ENCODE peak calls at places on chromosomes 11 and 22, in five cellular contexts. K, Y, D, H and M are unnamed samples.

GRCh38 chr11:128400382-128401203 is 186.8 kb downstream of the ETS1 start:
- DNase-seq in H (no peak), K (peak), D (no peak), Y (peak), M (no peak)

GRCh38 chr11:48074425-48075181 is 94.2 kb downstream of the PTPRJ start:
- DNase-seq in D (no peak), K (no peak), H (no peak), Y (no peak), M (no peak)

GRCh38 chr11:105000797-105001196 is 22.2 kb downstream of the CASP5 start:
- DNase-seq in K (no peak), Y (no peak), D (no peak), H (no peak), M (no peak)

GRCh38 chr11:113690619-113691569 is 15.2 kb downstream of the TMPRSS5 start:
- DNase-seq in K (peak), Y (peak), H (no peak), D (peak), M (no peak)

GRCh38 chr11:132234878-132235277 is 864.5 kb downstream of the NTM start:
- DNase-seq in Y (peak), D (peak), K (peak), H (no peak), M (no peak)

GRCh38 chr22:36940676-36941075 is 27.2 kb downstream of the CSF2RB start:
- DNase-seq in H (no peak), D (no peak), Y (no peak), K (no peak), M (no peak)

GRCh38 chr11:35943761-35944502 is at the start of gene LDLRAD3:
- DNase-seq in H (peak), K (peak), D (peak), Y (peak), M (peak)

GRCh38 chr11:130819561-130819960 is 96.7 kb downstream of the SNX19 start:
- DNase-seq in D (no peak), Y (peak), H (no peak), K (no peak), M (no peak)

GRCh38 chr11:105132716-105133511 is 6.7 kb downstream of the CARD18 start:
- DNase-seq in Y (peak), D (peak), H (no peak), K (peak), M (no peak)

GRCh38 chr11:131645237-131645636 is 274.8 kb downstream of the NTM start:
- DNase-seq in Y (no peak), D (no peak), H (peak), K (no peak), M (no peak)

GRCh38 chr11:12838463-12839120 is 164.4 kb downstream of the TEAD1 start:
- DNase-seq in H (no peak), Y (peak), D (no peak), K (peak), M (no peak)

GRCh38 chr22:24208012-24208749 is 26.9 kb downstream of the SUSD2 start:
- DNase-seq in Y (peak), H (no peak), D (peak), K (peak), M (no peak)

GRCh38 chr11:133762538-133762937 is 82.8 kb downstream of the SPATA19 start:
- DNase-seq in Y (no peak), D (no peak), H (no peak), K (no peak), M (no peak)

GRCh38 chr22:39097098-39098020 is at the start of gene APOBEC3H:
- DNase-seq in Y (no peak), K (no peak), D (no peak), H (peak), M (no peak)

GRCh38 chr22:42862045-42862734 is 5.1 kb upstream of the ARFGAP3 start:
- DNase-seq in D (peak), Y (peak), K (peak), H (no peak), M (no peak)

GRCh38 chr11:61482513-61482912 is 26.0 kb upstream of the LRRC10B start:
- DNase-seq in H (peak), K (peak), D (no peak), Y (no peak), M (peak)
- TF ChIP-seq CTCF in H (peak), K (peak), D (peak), Y (peak), M (peak)

GRCh38 chr11:63966444-63966843 is 8.0 kb upstream of the COX8A start:
- DNase-seq in Y (no peak), K (no peak), H (no peak), D (no peak), M (no peak)

GRCh38 chr11:63974259-63975143 is at the start of gene COX8A:
- DNase-seq in Y (peak), K (peak), D (peak), H (peak), M (peak)

DNA sequence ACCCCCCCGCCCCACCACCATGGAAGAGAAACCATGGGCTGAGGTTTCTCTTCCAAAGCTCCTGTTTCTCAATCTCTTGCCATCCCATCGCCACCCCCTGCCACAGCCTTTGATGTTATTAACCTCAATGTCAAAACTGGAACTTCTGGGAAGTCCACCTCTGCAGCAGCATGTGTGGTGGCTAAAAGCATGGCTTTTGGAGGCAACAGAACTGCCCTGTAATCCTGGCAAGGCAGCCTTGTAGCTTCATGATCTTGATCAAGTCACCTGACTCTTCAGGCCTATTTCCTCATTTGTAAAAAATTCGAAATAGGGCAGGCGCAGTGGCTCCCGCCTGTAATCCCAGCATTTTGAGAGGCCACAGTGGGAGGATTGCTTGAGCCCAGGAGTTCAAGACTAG is 3.5 kb upstream of the COX8A start:
- DNase-seq in H (no peak), D (no peak), Y (no peak), K (no peak), M (no peak)
- TF ChIP-seq CTCF in H (no peak), D (no peak), Y (no peak), K (no peak), M (no peak)

GRCh38 chr11:116892374-116892773 is 55.0 kb upstream of the APOA1 start:
- DNase-seq in K (no peak), H (no peak), Y (no peak), D (no peak), M (no peak)

GRCh38 chr11:116893437-116893836 is 56.0 kb upstream of the APOA1 start:
- DNase-seq in D (no peak), K (no peak), H (no peak), Y (no peak), M (no peak)

GRCh38 chr11:116893906-116894305 is 56.5 kb upstream of the APOA1 start:
- DNase-seq in K (no peak), Y (no peak), D (no peak), H (peak), M (no peak)

GRCh38 chr11:116896211-116896610 is 58.8 kb upstream of the APOA1 start:
- DNase-seq in K (no peak), Y (no peak), H (no peak), D (no peak), M (no peak)

DNA sequence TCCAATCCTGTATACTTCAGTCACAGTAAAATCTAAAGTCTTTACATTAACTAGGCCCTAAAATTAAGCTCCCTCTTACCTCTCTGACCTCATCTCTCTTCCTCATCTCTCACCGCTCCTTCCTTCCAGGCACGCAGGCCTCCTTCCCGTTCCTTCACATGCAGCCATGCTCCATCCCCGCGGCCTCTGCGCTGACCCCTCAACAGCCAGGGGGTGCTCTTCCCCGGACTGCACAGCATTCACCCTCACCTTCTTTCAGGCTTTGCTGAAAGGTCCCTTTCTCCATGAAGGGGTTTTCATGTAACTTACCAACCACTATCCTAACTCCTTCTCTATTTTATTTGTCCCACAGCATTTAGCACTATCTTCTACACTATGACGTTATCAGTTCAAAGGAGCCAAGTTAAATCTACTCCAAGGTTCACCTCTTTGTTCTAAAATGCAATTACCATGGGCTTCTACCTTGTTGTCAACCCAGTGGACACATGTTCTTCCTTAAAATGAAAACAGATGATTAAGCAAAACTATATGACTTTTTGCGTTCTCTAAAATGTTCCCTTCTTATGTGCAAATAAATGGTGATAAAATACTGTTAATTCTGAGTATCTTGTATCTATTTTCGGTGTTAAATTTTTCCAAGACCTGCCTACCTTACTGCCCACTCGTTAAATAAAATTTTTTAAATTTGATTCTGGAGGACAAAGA is 57.8 kb upstream of the APOA1 start:
- DNase-seq in D (no peak), K (no peak), H (peak), Y (no peak), M (no peak)
- TF ChIP-seq CTCF in D (peak), K (peak), H (peak), Y (peak), M (peak)

GRCh38 chr22:19722175-19722914 is 994 bp upstream of the GP1BB start:
- DNase-seq in Y (no peak), H (peak), D (no peak), K (no peak), M (no peak)

GRCh38 chr22:19722915-19723164 is 499 bp upstream of the GP1BB start:
- DNase-seq in H (no peak), Y (no peak), D (no peak), K (no peak), M (no peak)

GRCh38 chr22:19724927-19725661 is 1.8 kb downstream of the GP1BB start:
- DNase-seq in K (no peak), Y (no peak), D (no peak), H (no peak), M (no peak)

GRCh38 chr22:19723165-19723989 is at the start of gene GP1BB:
- DNase-seq in D (peak), Y (no peak), H (peak), K (no peak), M (no peak)

DNA sequence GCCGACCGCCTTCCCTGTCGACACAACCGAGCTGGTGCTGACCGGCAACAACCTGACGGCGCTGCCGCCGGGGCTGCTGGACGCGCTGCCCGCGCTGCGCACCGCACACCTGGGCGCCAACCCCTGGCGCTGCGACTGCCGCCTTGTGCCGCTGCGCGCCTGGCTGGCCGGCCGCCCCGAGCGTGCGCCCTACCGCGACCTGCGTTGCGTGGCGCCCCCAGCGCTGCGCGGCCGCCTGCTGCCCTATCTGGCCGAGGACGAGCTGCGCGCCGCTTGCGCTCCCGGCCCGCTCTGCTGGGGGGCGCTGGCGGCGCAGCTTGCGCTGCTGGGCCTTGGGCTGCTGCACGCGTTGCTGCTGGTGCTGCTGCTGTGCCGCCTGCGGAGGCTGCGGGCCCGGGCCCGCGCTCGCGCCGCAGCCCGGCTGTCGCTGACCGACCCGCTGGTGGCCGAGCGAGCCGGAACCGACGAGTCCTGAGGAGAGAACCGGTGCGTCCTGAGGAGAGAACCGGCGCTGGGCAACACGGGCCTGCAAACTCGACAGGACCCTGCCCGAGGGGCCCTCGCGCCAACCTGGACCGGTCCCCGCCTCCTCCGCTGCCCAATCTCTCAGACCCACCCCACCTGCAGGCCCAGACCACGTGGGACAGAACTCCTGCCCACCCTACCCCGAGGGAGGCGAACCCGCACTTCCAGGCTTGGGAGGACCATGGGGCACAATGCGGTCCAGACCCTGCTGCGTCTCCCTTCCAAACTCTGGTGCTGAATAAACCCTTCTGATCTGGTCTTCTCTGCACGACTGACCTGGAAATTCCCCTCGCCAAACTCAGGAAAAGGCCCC is 870 bp downstream of the GP1BB start:
- DNase-seq in D (no peak), H (peak), K (no peak), Y (no peak), M (peak)
- TF ChIP-seq CTCF in D (peak), H (no peak), K (no peak), Y (no peak), M (peak)

GRCh38 chr11:124800226-124800929 is at the start of gene MSANTD2:
- DNase-seq in D (peak), K (peak), Y (peak), H (peak), M (peak)
- TF ChIP-seq CTCF in D (no peak), K (no peak), Y (no peak), H (no peak), M (no peak)

DNA sequence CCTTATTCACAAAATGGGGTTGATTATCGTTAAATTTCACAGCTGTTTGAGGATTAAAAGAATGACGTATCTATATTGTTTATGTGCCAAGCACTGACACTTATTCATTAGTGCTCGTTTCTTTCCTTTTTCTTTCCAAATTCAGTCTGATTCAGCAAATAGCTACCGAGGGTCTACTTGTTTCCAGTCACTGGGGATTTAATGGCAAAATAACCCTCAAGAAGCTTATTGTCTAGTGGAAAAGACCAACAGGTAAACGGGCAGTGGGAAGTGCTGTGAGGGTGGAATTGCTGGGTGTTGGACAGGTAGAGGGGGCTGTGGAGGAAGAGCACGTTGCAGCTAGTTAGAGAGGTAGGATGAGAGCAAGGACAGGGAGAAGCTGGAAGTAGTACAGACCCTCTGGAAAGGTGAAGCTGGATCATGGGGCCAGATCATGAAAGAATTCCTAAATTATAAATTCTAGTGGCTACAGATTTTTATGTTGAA is 48.3 kb upstream of the BIRC3 start:
- DNase-seq in Y (no peak), D (no peak), H (no peak), K (no peak), M (no peak)
- TF ChIP-seq CTCF in Y (no peak), D (no peak), H (no peak), K (peak), M (no peak)